ENCODE peak calls at places on chromosomes 3 and 15, in six cellular contexts. One of them, this sample, is unnamed. For H3K36me3, the result is how much of the 10 kb centered on the place peaks cover.

GRCh38 chr15:90074023-90074422 is 28.2 kb downstream of the IDH2 start:
- DNase-seq in spleen: no peak
- DNase-seq in kidney: no peak
- DNase-seq in stomach: peak
- DNase-seq in MM.1S: peak
- DNase-seq in fibroblast of lung: no peak
- DNase-seq in this sample: no peak

GRCh38 chr3:103712320-103713008 is 1277.6 kb downstream of the ZPLD1 start:
- DNase-seq in spleen: no peak
- DNase-seq in kidney: no peak
- DNase-seq in stomach: no peak
- DNase-seq in MM.1S: peak
- DNase-seq in fibroblast of lung: peak
- DNase-seq in this sample: no peak

GRCh38 chr15:90300988-90301715 is 35.7 kb downstream of the NGRN start:
- DNase-seq in spleen: peak
- DNase-seq in kidney: peak
- DNase-seq in stomach: peak
- DNase-seq in MM.1S: peak
- DNase-seq in fibroblast of lung: peak
- DNase-seq in this sample: peak

GRCh38 chr3:42663581-42664442 is 10.3 kb downstream of the ZBTB47 start:
- DNase-seq in spleen: peak
- DNase-seq in kidney: peak
- DNase-seq in stomach: no peak
- DNase-seq in MM.1S: no peak
- DNase-seq in fibroblast of lung: no peak
- DNase-seq in this sample: peak

GRCh38 chr3:55623786-55624185 is 136.7 kb upstream of the WNT5A start:
- DNase-seq in spleen: no peak
- DNase-seq in kidney: no peak
- DNase-seq in stomach: no peak
- DNase-seq in MM.1S: no peak
- DNase-seq in fibroblast of lung: no peak
- DNase-seq in this sample: no peak

GRCh38 chr3:55202320-55202719 is 274.5 kb upstream of the LRTM1 start:
- DNase-seq in spleen: no peak
- DNase-seq in kidney: no peak
- DNase-seq in stomach: no peak
- DNase-seq in MM.1S: no peak
- DNase-seq in fibroblast of lung: peak
- DNase-seq in this sample: no peak

GRCh38 chr3:42025388-42026138 is 63.7 kb upstream of the ULK4 start:
- DNase-seq in spleen: peak
- DNase-seq in kidney: peak
- DNase-seq in stomach: peak
- DNase-seq in MM.1S: peak
- DNase-seq in fibroblast of lung: peak
- DNase-seq in this sample: peak

GRCh38 chr15:92930061-92930460 is 29.9 kb downstream of the CHD2 start:
- DNase-seq in spleen: no peak
- DNase-seq in kidney: no peak
- DNase-seq in stomach: no peak
- DNase-seq in MM.1S: no peak
- DNase-seq in fibroblast of lung: peak
- DNase-seq in this sample: no peak

GRCh38 chr3:66797916-66798560 is 200.1 kb upstream of the KBTBD8 start:
- DNase-seq in spleen: no peak
- DNase-seq in kidney: peak
- DNase-seq in stomach: peak
- DNase-seq in MM.1S: no peak
- DNase-seq in fibroblast of lung: peak
- DNase-seq in this sample: peak

GRCh38 chr3:123586131-123586530 is 1.3 kb upstream of the HACD2 start:
- DNase-seq in spleen: peak
- DNase-seq in kidney: no peak
- DNase-seq in stomach: peak
- DNase-seq in MM.1S: peak
- DNase-seq in fibroblast of lung: peak
- DNase-seq in this sample: no peak

GRCh38 chr3:146160964-146161724 is at the start of gene PLOD2:
- DNase-seq in spleen: peak
- DNase-seq in kidney: peak
- DNase-seq in stomach: peak
- DNase-seq in MM.1S: peak
- DNase-seq in fibroblast of lung: peak
- DNase-seq in this sample: peak

GRCh38 chr3:57029924-57030323 is 30.5 kb upstream of the SPATA12 start:
- DNase-seq in spleen: no peak
- DNase-seq in kidney: peak
- DNase-seq in stomach: no peak
- DNase-seq in MM.1S: no peak
- DNase-seq in fibroblast of lung: no peak
- DNase-seq in this sample: no peak

GRCh38 chr3:76370749-76371148 is 585.4 kb upstream of the ZNF717 start:
- DNase-seq in spleen: no peak
- DNase-seq in kidney: no peak
- DNase-seq in stomach: no peak
- DNase-seq in MM.1S: no peak
- DNase-seq in fibroblast of lung: peak
- DNase-seq in this sample: no peak

GRCh38 chr3:142275856-142276255 is 50.5 kb upstream of the GK5 start:
- DNase-seq in spleen: no peak
- DNase-seq in kidney: no peak
- DNase-seq in stomach: no peak
- DNase-seq in MM.1S: no peak
- DNase-seq in fibroblast of lung: peak
- DNase-seq in this sample: no peak

GRCh38 chr3:170222647-170223541 is 670 bp downstream of the PRKCI start:
- DNase-seq in spleen: no peak
- DNase-seq in kidney: peak
- DNase-seq in stomach: peak
- DNase-seq in MM.1S: peak
- DNase-seq in fibroblast of lung: peak
- DNase-seq in this sample: peak

GRCh38 chr3:55159711-55160110 is 231.9 kb upstream of the LRTM1 start:
- DNase-seq in spleen: no peak
- DNase-seq in kidney: no peak
- DNase-seq in stomach: no peak
- DNase-seq in MM.1S: no peak
- DNase-seq in fibroblast of lung: no peak
- DNase-seq in this sample: no peak

GRCh38 chr15:75361989-75362641 is 6.3 kb downstream of the MAN2C1 start:
- DNase-seq in spleen: no peak
- DNase-seq in kidney: peak
- DNase-seq in stomach: no peak
- DNase-seq in MM.1S: no peak
- DNase-seq in fibroblast of lung: no peak
- DNase-seq in this sample: no peak

GRCh38 chr15:45187894-45188830 is at the start of gene SHF:
- DNase-seq in spleen: peak
- DNase-seq in kidney: peak
- DNase-seq in stomach: peak
- DNase-seq in MM.1S: no peak
- DNase-seq in fibroblast of lung: peak
- DNase-seq in this sample: peak

GRCh38 chr3:195752066-195752465 is 31.3 kb downstream of the MUC20 start:
- DNase-seq in spleen: peak
- DNase-seq in kidney: peak
- DNase-seq in stomach: no peak
- DNase-seq in MM.1S: no peak
- DNase-seq in fibroblast of lung: no peak
- DNase-seq in this sample: no peak

GRCh38 chr3:180321534-180321933 is 280.4 kb upstream of the TTC14 start:
- DNase-seq in spleen: no peak
- DNase-seq in kidney: no peak
- DNase-seq in stomach: no peak
- DNase-seq in MM.1S: no peak
- DNase-seq in fibroblast of lung: no peak
- DNase-seq in this sample: no peak

GRCh38 chr15:95556866-95557225 is 773.7 kb upstream of the NR2F2 start:
- DNase-seq in spleen: no peak
- DNase-seq in kidney: no peak
- DNase-seq in stomach: no peak
- DNase-seq in MM.1S: no peak
- DNase-seq in fibroblast of lung: peak
- DNase-seq in this sample: no peak

GRCh38 chr3:53123510-53123909 is 6.7 kb downstream of the RFT1 start:
- DNase-seq in spleen: no peak
- DNase-seq in kidney: no peak
- DNase-seq in stomach: no peak
- DNase-seq in MM.1S: no peak
- DNase-seq in fibroblast of lung: no peak
- DNase-seq in this sample: no peak

GRCh38 chr3:184486614-184487013 is 75.0 kb upstream of the EPHB3 start:
- DNase-seq in spleen: no peak
- DNase-seq in kidney: no peak
- DNase-seq in stomach: no peak
- DNase-seq in MM.1S: no peak
- DNase-seq in fibroblast of lung: no peak
- DNase-seq in this sample: no peak

GRCh38 chr15:58463815-58464697 is 32.3 kb downstream of the LIPC start:
- DNase-seq in spleen: no peak
- DNase-seq in kidney: no peak
- DNase-seq in stomach: no peak
- DNase-seq in MM.1S: peak
- DNase-seq in fibroblast of lung: peak
- DNase-seq in this sample: no peak

GRCh38 chr3:61646851-61647525 is 85.6 kb downstream of the PTPRG start:
- DNase-seq in spleen: no peak
- DNase-seq in kidney: no peak
- DNase-seq in stomach: no peak
- DNase-seq in MM.1S: no peak
- DNase-seq in fibroblast of lung: no peak
- DNase-seq in this sample: no peak

GRCh38 chr3:65436580-65436979 is 602.1 kb downstream of the MAGI1 start:
- DNase-seq in spleen: no peak
- DNase-seq in kidney: no peak
- DNase-seq in stomach: no peak
- DNase-seq in MM.1S: peak
- DNase-seq in fibroblast of lung: no peak
- DNase-seq in this sample: no peak

GRCh38 chr15:99435138-99435695 is 130.6 kb upstream of the MEF2A start:
- DNase-seq in spleen: peak
- DNase-seq in kidney: peak
- DNase-seq in stomach: peak
- DNase-seq in MM.1S: no peak
- DNase-seq in fibroblast of lung: no peak
- DNase-seq in this sample: peak

GRCh38 chr15:65587094-65587493 is 23.8 kb downstream of the INTS14 start:
- DNase-seq in spleen: no peak
- DNase-seq in kidney: no peak
- DNase-seq in stomach: no peak
- DNase-seq in MM.1S: no peak
- DNase-seq in fibroblast of lung: no peak
- DNase-seq in this sample: no peak
- H3K36me3 ChIP-seq in spleen: half or more
- H3K36me3 ChIP-seq in kidney: under half
- H3K36me3 ChIP-seq in stomach: half or more
- H3K36me3 ChIP-seq in MM.1S: under half
- H3K36me3 ChIP-seq in fibroblast of lung: under half
- H3K36me3 ChIP-seq in this sample: under half

GRCh38 chr3:140843656-140844055 is 98.0 kb upstream of the SLC25A36 start:
- DNase-seq in spleen: no peak
- DNase-seq in kidney: no peak
- DNase-seq in stomach: no peak
- DNase-seq in MM.1S: peak
- DNase-seq in fibroblast of lung: no peak
- DNase-seq in this sample: no peak
- H3K27ac ChIP-seq in spleen: no peak
- H3K27ac ChIP-seq in kidney: no peak
- H3K27ac ChIP-seq in stomach: no peak
- H3K27ac ChIP-seq in MM.1S: peak
- H3K27ac ChIP-seq in fibroblast of lung: no peak
- H3K27ac ChIP-seq in this sample: no peak

GRCh38 chr15:72532991-72533601 is 59.0 kb downstream of the ARIH1 start:
- DNase-seq in spleen: no peak
- DNase-seq in kidney: no peak
- DNase-seq in stomach: no peak
- DNase-seq in MM.1S: no peak
- DNase-seq in fibroblast of lung: no peak
- DNase-seq in this sample: no peak
- TF ChIP-seq CTCF in spleen: no peak
- TF ChIP-seq CTCF in kidney: peak
- TF ChIP-seq CTCF in stomach: no peak
- TF ChIP-seq CTCF in MM.1S: peak
- TF ChIP-seq CTCF in fibroblast of lung: peak
- TF ChIP-seq CTCF in this sample: no peak

GRCh38 chr3:141181819-141182218 is 49.8 kb upstream of the PXYLP1 start:
- DNase-seq in spleen: no peak
- DNase-seq in kidney: no peak
- DNase-seq in stomach: no peak
- DNase-seq in MM.1S: no peak
- DNase-seq in fibroblast of lung: no peak
- DNase-seq in this sample: no peak

GRCh38 chr3:141181191-141181590 is 50.4 kb upstream of the PXYLP1 start:
- DNase-seq in spleen: no peak
- DNase-seq in kidney: no peak
- DNase-seq in stomach: no peak
- DNase-seq in MM.1S: no peak
- DNase-seq in fibroblast of lung: no peak
- DNase-seq in this sample: no peak

GRCh38 chr3:141179983-141180382 is 51.6 kb upstream of the PXYLP1 start:
- DNase-seq in spleen: no peak
- DNase-seq in kidney: no peak
- DNase-seq in stomach: no peak
- DNase-seq in MM.1S: no peak
- DNase-seq in fibroblast of lung: no peak
- DNase-seq in this sample: no peak

GRCh38 chr3:141183606-141184005 is 48.0 kb upstream of the PXYLP1 start:
- DNase-seq in spleen: no peak
- DNase-seq in kidney: no peak
- DNase-seq in stomach: no peak
- DNase-seq in MM.1S: no peak
- DNase-seq in fibroblast of lung: no peak
- DNase-seq in this sample: no peak

DNA sequence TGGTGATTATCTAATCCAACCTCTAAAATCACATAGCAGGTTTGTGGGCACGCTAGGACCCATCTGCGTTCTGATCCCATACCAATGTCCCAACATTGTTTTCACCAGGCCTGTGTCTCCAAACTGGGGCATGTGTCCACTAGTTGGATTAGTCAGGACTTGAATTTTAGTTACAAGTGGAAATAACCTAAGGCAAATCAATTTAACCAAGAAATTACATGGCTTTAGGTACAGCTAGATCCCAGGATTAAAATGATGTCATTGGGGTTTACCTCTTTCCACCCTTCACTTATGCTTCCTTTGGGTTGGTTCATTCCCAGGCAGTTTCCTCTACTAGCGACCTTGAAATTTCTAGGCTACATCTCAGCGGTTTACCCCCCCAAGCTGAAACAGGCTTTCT is 47.2 kb upstream of the PXYLP1 start:
- DNase-seq in spleen: no peak
- DNase-seq in kidney: no peak
- DNase-seq in stomach: no peak
- DNase-seq in MM.1S: no peak
- DNase-seq in fibroblast of lung: no peak
- DNase-seq in this sample: no peak
- H3K36me3 ChIP-seq in spleen: under half
- H3K36me3 ChIP-seq in kidney: under half
- H3K36me3 ChIP-seq in stomach: under half
- H3K36me3 ChIP-seq in MM.1S: under half
- H3K36me3 ChIP-seq in fibroblast of lung: under half
- H3K36me3 ChIP-seq in this sample: under half